ENCODE peak calls at places on chromosomes 13 and 19, in five cellular contexts. H is AG04450; L is CD8-positive, alpha-beta T cell; C is astrocyte of the spinal cord; S is IMR-90. Z is an unnamed sample.

GRCh38 chr13:26468203-26468602 is 89.3 kb upstream of the WASF3 start:
- DNase-seq in S (no peak), H (no peak), L (no peak), C (no peak), Z (no peak)

GRCh38 chr19:41706741-41707501 is 1.5 kb upstream of the CEACAM5 start:
- DNase-seq in H (no peak), S (no peak), L (peak), C (no peak), Z (no peak)

GRCh38 chr13:27372896-27373295 is 51.5 kb upstream of the GTF3A start:
- DNase-seq in H (no peak), S (peak), L (no peak), C (no peak), Z (peak)

GRCh38 chr13:72983085-72983768 is 75.6 kb upstream of the KLF5 start:
- DNase-seq in H (peak), L (no peak), C (peak), S (peak), Z (no peak)

GRCh38 chr19:50551713-50552187 is 16.5 kb downstream of the LRRC4B start:
- DNase-seq in H (no peak), L (no peak), S (no peak), C (no peak), Z (no peak)

GRCh38 chr19:6218497-6219146 is 61.2 kb downstream of the MLLT1 start:
- DNase-seq in S (peak), H (no peak), L (peak), C (peak), Z (peak)

GRCh38 chr19:5977222-5977784 is 637 bp downstream of the RANBP3 start:
- DNase-seq in L (no peak), H (no peak), C (no peak), S (no peak), Z (no peak)

GRCh38 chr13:74966814-74967213 is 515.2 kb downstream of the TBC1D4 start:
- DNase-seq in C (peak), L (no peak), H (no peak), S (no peak), Z (no peak)

GRCh38 chr13:109803822-109804221 is 17.4 kb upstream of the IRS2 start:
- DNase-seq in L (no peak), H (no peak), C (no peak), S (no peak), Z (no peak)

GRCh38 chr13:109780880-109781383 is 5.5 kb downstream of the IRS2 start:
- DNase-seq in L (no peak), C (no peak), H (no peak), S (no peak), Z (no peak)

GRCh38 chr19:29384676-29385075 is 141.1 kb upstream of the VSTM2B start:
- DNase-seq in H (no peak), L (no peak), S (no peak), C (no peak), Z (no peak)

GRCh38 chr13:111976474-111977183 is 90.3 kb upstream of the SOX1 start:
- DNase-seq in S (no peak), H (no peak), L (no peak), C (no peak), Z (no peak)

GRCh38 chr19:34580055-34580336 is 97.0 kb downstream of the SCGB2B2 start:
- DNase-seq in H (no peak), C (no peak), S (no peak), L (no peak), Z (no peak)

GRCh38 chr13:34421849-34422475 is 520.1 kb upstream of the NBEA start:
- DNase-seq in H (no peak), C (no peak), S (no peak), L (no peak), Z (no peak)

GRCh38 chr13:80199067-80199466 is 141.9 kb downstream of the SPRY2 start:
- DNase-seq in L (no peak), S (no peak), C (no peak), H (no peak), Z (no peak)

GRCh38 chr19:3573162-3573857 is 566 bp downstream of the HMG20B start:
- DNase-seq in H (no peak), L (peak), S (no peak), C (no peak), Z (no peak)

GRCh38 chr13:65932587-65933239 is 1297.4 kb downstream of the PCDH9 start:
- DNase-seq in L (no peak), S (peak), H (no peak), C (no peak), Z (no peak)

GRCh38 chr19:30672926-30673325 is 300.7 kb downstream of the ZNF536 start:
- DNase-seq in L (no peak), S (no peak), C (no peak), H (no peak), Z (no peak)

GRCh38 chr19:54100560-54100959 is at the start of gene OSCAR:
- DNase-seq in S (no peak), H (no peak), C (no peak), L (no peak), Z (no peak)

GRCh38 chr19:54094601-54095000 is 6.0 kb downstream of the OSCAR start:
- DNase-seq in C (no peak), H (no peak), L (no peak), S (no peak), Z (no peak)

GRCh38 chr19:54102421-54103169 is at the start of gene NDUFA3:
- DNase-seq in S (peak), C (peak), L (peak), H (peak), Z (peak)

GRCh38 chr19:54095136-54095858 is 5.3 kb downstream of the OSCAR start:
- DNase-seq in L (no peak), S (no peak), C (no peak), H (no peak), Z (no peak)

DNA sequence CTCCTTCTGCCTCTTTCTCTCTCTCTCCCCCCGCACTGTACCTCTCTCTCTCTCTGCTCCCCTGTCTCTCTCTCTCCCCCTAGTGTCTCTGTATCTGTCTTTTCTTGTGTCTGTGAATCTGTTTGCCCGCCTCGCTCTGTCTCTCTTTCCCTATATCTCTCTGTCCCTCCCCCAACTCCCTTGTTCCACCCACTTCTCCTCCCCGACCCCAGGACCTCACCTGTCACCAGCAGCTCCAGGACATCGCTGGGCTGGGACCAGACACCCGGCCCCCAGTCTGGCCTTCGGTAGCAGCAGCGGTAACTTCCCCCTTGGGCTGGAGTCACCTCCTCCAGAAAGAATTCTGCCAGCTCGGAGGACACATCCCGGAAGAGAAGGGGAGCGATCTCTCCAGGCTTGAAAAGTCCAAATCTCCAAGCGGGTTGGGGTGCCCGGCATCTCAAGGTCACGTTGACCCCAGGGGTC is 3.9 kb downstream of the OSCAR start:
- DNase-seq in S (peak), L (peak), H (no peak), C (peak), Z (no peak)
- TF ChIP-seq CTCF in S (peak), L (no peak), H (peak), C (peak), Z (no peak)

GRCh38 chr13:102726430-102726829 is 31.6 kb upstream of the METTL21C start:
- DNase-seq in S (no peak), C (peak), L (no peak), H (no peak), Z (no peak)

GRCh38 chr13:102724923-102725322 is 30.1 kb upstream of the METTL21C start:
- DNase-seq in C (peak), L (no peak), S (peak), H (no peak), Z (no peak)

GRCh38 chr13:102729560-102730275 is 34.9 kb upstream of the METTL21C start:
- DNase-seq in L (no peak), H (no peak), S (peak), C (peak), Z (no peak)
- TF ChIP-seq CTCF in L (no peak), H (no peak), S (no peak), C (no peak), Z (no peak)

DNA sequence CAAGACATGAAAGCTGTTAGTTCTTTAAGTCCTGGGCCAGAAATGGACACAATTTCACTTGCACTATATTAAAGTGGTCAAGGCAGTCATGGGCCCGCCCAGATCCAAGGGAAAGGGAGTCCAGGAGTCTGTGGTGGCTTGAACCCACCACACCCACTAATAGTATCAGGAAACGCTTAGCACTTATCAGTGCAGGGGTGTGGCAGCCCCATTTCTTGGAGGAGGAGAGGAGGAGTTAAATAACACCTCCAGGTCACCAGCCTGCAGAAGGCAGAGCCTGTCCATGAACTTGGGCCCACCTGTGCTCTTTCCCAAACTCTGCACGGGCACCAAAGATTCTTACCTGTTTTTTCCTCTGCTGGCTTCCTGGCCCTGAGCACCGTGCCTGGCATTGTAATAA is 5.4 kb upstream of the NTN5 start:
- DNase-seq in S (no peak), H (no peak), C (no peak), L (no peak), Z (no peak)
- TF ChIP-seq CTCF in S (no peak), H (no peak), C (no peak), L (no peak), Z (no peak)

GRCh38 chr19:11227201-11227886 is 12.1 kb upstream of the ANGPTL8 start:
- DNase-seq in S (no peak), C (no peak), L (no peak), H (no peak), Z (no peak)
- TF ChIP-seq CTCF in S (no peak), C (no peak), L (no peak), H (no peak), Z (peak)

GRCh38 chr13:31372454-31372853 is 172.7 kb downstream of the B3GLCT start:
- DNase-seq in L (no peak), C (no peak), H (no peak), S (no peak), Z (no peak)
- TF ChIP-seq CTCF in L (no peak), C (no peak), H (no peak), S (no peak), Z (no peak)

GRCh38 chr13:97106323-97106722 is 112.0 kb upstream of the OXGR1 start:
- DNase-seq in H (no peak), C (no peak), S (no peak), L (no peak), Z (no peak)

GRCh38 chr13:97101912-97102311 is 107.6 kb upstream of the OXGR1 start:
- DNase-seq in L (no peak), H (no peak), S (no peak), C (no peak), Z (no peak)

DNA sequence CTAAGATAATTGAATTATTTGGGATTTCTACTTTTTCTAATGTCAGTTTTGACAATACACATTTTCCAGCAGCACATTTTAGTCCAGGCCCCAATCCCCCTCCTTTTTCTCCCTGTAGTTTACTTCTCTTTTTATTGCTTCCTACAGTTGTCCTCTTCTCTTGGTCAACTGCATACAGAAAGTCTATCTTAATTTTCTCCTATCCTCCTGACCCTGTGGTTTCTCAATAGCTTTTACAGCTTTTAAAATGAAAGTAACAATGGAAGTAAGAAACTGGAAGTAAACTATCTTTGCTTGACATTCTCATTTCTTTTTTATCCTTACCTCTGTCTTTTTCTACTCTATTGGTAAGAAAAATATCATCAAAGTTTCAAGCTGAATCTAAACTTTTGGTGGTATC is 106.5 kb upstream of the OXGR1 start:
- DNase-seq in C (no peak), H (no peak), S (no peak), L (no peak), Z (no peak)
- TF ChIP-seq CTCF in C (no peak), H (no peak), S (no peak), L (no peak), Z (no peak)